ENCODE peak calls at places on chromosomes 7 and 10, in ten cellular contexts. F, Y, U, T, Q, A, D, I, X and L are unnamed samples.

GRCh38 chr7:139968931-139969330 is 93.8 kb downstream of the PARP12 start:
- DNase-seq in F (no peak), Y (no peak), U (no peak), T (no peak), Q (no peak), A (no peak), D (no peak), I (no peak), X (no peak), L (no peak)

GRCh38 chr7:158428131-158428841 is 159.3 kb downstream of the PTPRN2 start:
- DNase-seq in F (no peak), Y (no peak), U (no peak), T (no peak), Q (no peak), A (no peak), D (no peak), I (peak), X (no peak), L (no peak)

GRCh38 chr10:37584643-37585042 is 272.8 kb downstream of the ZNF248 start:
- DNase-seq in F (no peak), Y (no peak), U (no peak), T (peak), Q (no peak), A (no peak), D (no peak), I (no peak), X (no peak), L (no peak)

GRCh38 chr7:41010418-41010817 is 692.5 kb downstream of the INHBA start:
- DNase-seq in F (no peak), Y (no peak), U (no peak), T (no peak), Q (no peak), A (no peak), D (no peak), I (no peak), X (no peak), L (peak)

GRCh38 chr7:82080254-82080924 is 310.5 kb upstream of the HGF start:
- DNase-seq in F (no peak), Y (no peak), U (no peak), T (no peak), Q (no peak), A (no peak), D (no peak), I (no peak), X (no peak), L (no peak)

GRCh38 chr10:115989621-115990020 is 283.4 kb downstream of the GFRA1 start:
- DNase-seq in F (peak), Y (no peak), U (no peak), T (no peak), Q (no peak), A (no peak), D (no peak), I (no peak), X (no peak), L (no peak)

GRCh38 chr7:130721486-130722277 is 12.3 kb downstream of the KLF14 start:
- DNase-seq in F (peak), Y (peak), U (peak), T (peak), Q (peak), A (peak), D (peak), I (peak), X (peak), L (peak)

GRCh38 chr10:3716093-3716492 is 68.9 kb downstream of the KLF6 start:
- DNase-seq in F (no peak), Y (no peak), U (no peak), T (peak), Q (no peak), A (no peak), D (no peak), I (no peak), X (no peak), L (no peak)

GRCh38 chr7:3721422-3721821 is 420.4 kb downstream of the SDK1 start:
- DNase-seq in F (no peak), Y (no peak), U (no peak), T (no peak), Q (no peak), A (no peak), D (no peak), I (no peak), X (no peak), L (no peak)

GRCh38 chr10:74437822-74438221 is 286.8 kb downstream of the ADK start:
- DNase-seq in F (peak), Y (no peak), U (no peak), T (peak), Q (no peak), A (no peak), D (no peak), I (no peak), X (peak), L (no peak)

GRCh38 chr7:100584677-100585510 is 1.0 kb downstream of the LRCH4 start:
- DNase-seq in F (peak), Y (no peak), U (peak), T (peak), Q (no peak), A (peak), D (no peak), I (peak), X (no peak), L (no peak)

GRCh38 chr10:114682532-114682931 is 24.5 kb upstream of the ABLIM1 start:
- DNase-seq in F (no peak), Y (no peak), U (no peak), T (no peak), Q (no peak), A (no peak), D (no peak), I (no peak), X (no peak), L (no peak)

GRCh38 chr10:35384265-35384868 is 48.1 kb downstream of the CCNY start:
- DNase-seq in F (no peak), Y (no peak), U (no peak), T (peak), Q (no peak), A (no peak), D (no peak), I (no peak), X (no peak), L (no peak)

GRCh38 chr10:128245026-128245425 is 118.8 kb upstream of the MKI67 start:
- DNase-seq in F (no peak), Y (no peak), U (no peak), T (no peak), Q (no peak), A (no peak), D (no peak), I (no peak), X (no peak), L (no peak)

GRCh38 chr10:86596266-86596665 is 58.1 kb upstream of the OPN4 start:
- DNase-seq in F (no peak), Y (no peak), U (no peak), T (no peak), Q (no peak), A (no peak), D (no peak), I (no peak), X (no peak), L (no peak)

GRCh38 chr10:71077796-71078453 is 134.4 kb upstream of the UNC5B start:
- DNase-seq in F (no peak), Y (no peak), U (no peak), T (no peak), Q (no peak), A (no peak), D (no peak), I (peak), X (no peak), L (no peak)

GRCh38 chr7:107115762-107116540 is 52.9 kb upstream of the HBP1 start:
- DNase-seq in F (no peak), Y (no peak), U (no peak), T (no peak), Q (no peak), A (no peak), D (no peak), I (no peak), X (no peak), L (no peak)

GRCh38 chr10:99412100-99412499 is 18.3 kb downstream of the GOT1 start:
- DNase-seq in F (no peak), Y (no peak), U (no peak), T (peak), Q (no peak), A (no peak), D (no peak), I (no peak), X (no peak), L (no peak)

GRCh38 chr10:14736600-14737081 is 38.1 kb downstream of the FAM107B start:
- DNase-seq in F (peak), Y (no peak), U (no peak), T (no peak), Q (no peak), A (no peak), D (no peak), I (no peak), X (no peak), L (no peak)

GRCh38 chr10:74924251-74924954 is 98.0 kb downstream of the KAT6B start:
- DNase-seq in F (peak), Y (no peak), U (no peak), T (peak), Q (no peak), A (no peak), D (no peak), I (no peak), X (no peak), L (no peak)

GRCh38 chr7:104137971-104138370 is 69.8 kb downstream of the ORC5 start:
- DNase-seq in F (peak), Y (no peak), U (no peak), T (peak), Q (no peak), A (peak), D (no peak), I (no peak), X (no peak), L (no peak)

GRCh38 chr10:12844796-12845524 is 156.6 kb downstream of the CCDC3 start:
- DNase-seq in F (peak), Y (no peak), U (no peak), T (peak), Q (no peak), A (no peak), D (no peak), I (no peak), X (peak), L (no peak)

GRCh38 chr10:87519582-87519981 is 14.9 kb downstream of the MINPP1 start:
- DNase-seq in F (no peak), Y (no peak), U (no peak), T (no peak), Q (no peak), A (no peak), D (no peak), I (no peak), X (no peak), L (no peak)

GRCh38 chr7:24982917-24983316 is 2.9 kb upstream of the OSBPL3 start:
- DNase-seq in F (no peak), Y (no peak), U (no peak), T (peak), Q (no peak), A (no peak), D (no peak), I (peak), X (no peak), L (no peak)

GRCh38 chr7:39746162-39746782 is 122.9 kb downstream of the RALA start:
- DNase-seq in F (peak), Y (peak), U (peak), T (peak), Q (peak), A (peak), D (peak), I (peak), X (peak), L (no peak)

GRCh38 chr7:1721047-1721687 is 51.1 kb downstream of the ELFN1 start:
- DNase-seq in F (no peak), Y (no peak), U (no peak), T (no peak), Q (no peak), A (no peak), D (no peak), I (no peak), X (no peak), L (no peak)

GRCh38 chr7:14521183-14521582 is 381.4 kb downstream of the DGKB start:
- DNase-seq in F (peak), Y (no peak), U (no peak), T (no peak), Q (no peak), A (no peak), D (no peak), I (no peak), X (no peak), L (no peak)

GRCh38 chr10:62095341-62096071 is 173.1 kb downstream of the RTKN2 start:
- DNase-seq in F (peak), Y (no peak), U (no peak), T (peak), Q (no peak), A (no peak), D (no peak), I (no peak), X (no peak), L (no peak)

GRCh38 chr7:113100091-113100723 is 13.6 kb upstream of the GPR85 start:
- DNase-seq in F (peak), Y (no peak), U (no peak), T (no peak), Q (no peak), A (no peak), D (no peak), I (no peak), X (no peak), L (no peak)

GRCh38 chr7:74475987-74476350 is 22.3 kb downstream of the GTF2IRD1 start:
- DNase-seq in F (no peak), Y (no peak), U (no peak), T (no peak), Q (no peak), A (no peak), D (no peak), I (no peak), X (no peak), L (no peak)

GRCh38 chr10:35700490-35700887 is 58.4 kb upstream of the FZD8 start:
- DNase-seq in F (no peak), Y (no peak), U (no peak), T (no peak), Q (no peak), A (peak), D (no peak), I (no peak), X (no peak), L (no peak)

GRCh38 chr10:28367865-28368541 is 65.1 kb upstream of the MPP7 start:
- DNase-seq in F (no peak), Y (peak), U (peak), T (no peak), Q (no peak), A (no peak), D (no peak), I (peak), X (no peak), L (peak)

GRCh38 chr10:56632537-56632936 is 271.5 kb upstream of the ZWINT start:
- DNase-seq in F (no peak), Y (no peak), U (no peak), T (no peak), Q (no peak), A (no peak), D (no peak), I (no peak), X (no peak), L (no peak)

DNA sequence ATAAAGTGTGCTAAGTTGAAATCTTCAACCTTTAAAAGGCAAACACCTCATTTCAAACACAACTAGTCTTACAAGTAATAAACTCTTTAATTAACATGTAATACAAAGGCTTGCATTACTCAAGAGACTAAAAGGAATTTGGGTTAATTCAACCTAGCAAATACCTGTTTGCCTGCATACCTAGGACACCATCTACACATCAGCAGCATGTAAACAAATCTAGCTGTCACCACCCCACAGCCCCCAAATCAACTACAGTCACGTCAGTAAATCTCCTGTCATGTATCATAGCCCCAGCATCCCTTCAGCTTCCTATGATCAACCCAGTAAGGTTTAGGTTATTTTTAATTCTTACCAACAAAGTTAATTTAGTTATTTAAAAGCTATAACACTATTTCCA is 33.5 kb downstream of the ZNF800 start:
- DNase-seq in F (no peak), Y (no peak), U (no peak), T (no peak), Q (no peak), A (no peak), D (no peak), I (no peak), X (no peak), L (no peak)
- TF ChIP-seq CTCF in F (no peak), Y (no peak), U (no peak), T (no peak), Q (no peak), A (no peak), D (no peak), I (no peak), X (no peak), L (no peak)

GRCh38 chr10:55629792-55630490 is 731.1 kb downstream of the ZWINT start:
- DNase-seq in F (peak), Y (peak), U (no peak), T (peak), Q (no peak), A (peak), D (peak), I (peak), X (peak), L (no peak)
- TF ChIP-seq CTCF in F (peak), Y (peak), U (peak), T (peak), Q (peak), A (peak), D (peak), I (peak), X (peak), L (no peak)

DNA sequence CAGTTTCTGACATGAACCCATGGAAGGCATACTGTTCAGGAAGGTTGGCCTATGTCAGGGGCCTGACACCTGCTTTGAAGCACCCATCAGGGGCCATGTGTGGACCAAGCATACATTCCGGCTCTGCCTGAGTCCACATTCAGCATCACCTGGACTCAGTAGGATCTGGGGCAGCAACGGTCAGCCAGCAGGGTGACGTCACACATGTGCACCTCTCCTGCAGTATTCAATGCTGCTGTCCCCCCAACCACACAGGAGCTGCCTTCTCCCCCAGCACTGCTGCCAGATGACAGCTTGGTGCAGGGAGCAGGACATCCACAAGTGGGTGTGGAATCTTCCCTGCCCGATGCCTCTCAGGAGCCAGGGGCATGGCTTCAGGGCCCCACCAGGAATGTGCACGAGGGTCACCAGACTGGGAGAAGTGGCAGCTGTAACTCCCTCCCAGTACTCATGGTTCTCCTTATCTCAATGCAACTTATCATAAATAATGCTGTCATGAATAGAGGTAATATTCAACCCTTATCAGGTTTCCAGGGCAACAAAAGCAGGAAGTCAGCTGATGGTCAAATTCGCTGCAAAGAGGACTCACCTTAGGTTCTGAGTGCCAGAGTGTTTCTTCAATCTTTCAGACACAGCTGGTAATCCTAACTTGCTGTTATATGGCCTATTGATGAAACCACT is 292.9 kb downstream of the PAXIP1 start:
- DNase-seq in F (no peak), Y (no peak), U (no peak), T (no peak), Q (no peak), A (no peak), D (no peak), I (no peak), X (no peak), L (no peak)
- TF ChIP-seq CTCF in F (no peak), Y (no peak), U (no peak), T (no peak), Q (no peak), A (no peak), D (no peak), I (no peak), X (no peak), L (no peak)

DNA sequence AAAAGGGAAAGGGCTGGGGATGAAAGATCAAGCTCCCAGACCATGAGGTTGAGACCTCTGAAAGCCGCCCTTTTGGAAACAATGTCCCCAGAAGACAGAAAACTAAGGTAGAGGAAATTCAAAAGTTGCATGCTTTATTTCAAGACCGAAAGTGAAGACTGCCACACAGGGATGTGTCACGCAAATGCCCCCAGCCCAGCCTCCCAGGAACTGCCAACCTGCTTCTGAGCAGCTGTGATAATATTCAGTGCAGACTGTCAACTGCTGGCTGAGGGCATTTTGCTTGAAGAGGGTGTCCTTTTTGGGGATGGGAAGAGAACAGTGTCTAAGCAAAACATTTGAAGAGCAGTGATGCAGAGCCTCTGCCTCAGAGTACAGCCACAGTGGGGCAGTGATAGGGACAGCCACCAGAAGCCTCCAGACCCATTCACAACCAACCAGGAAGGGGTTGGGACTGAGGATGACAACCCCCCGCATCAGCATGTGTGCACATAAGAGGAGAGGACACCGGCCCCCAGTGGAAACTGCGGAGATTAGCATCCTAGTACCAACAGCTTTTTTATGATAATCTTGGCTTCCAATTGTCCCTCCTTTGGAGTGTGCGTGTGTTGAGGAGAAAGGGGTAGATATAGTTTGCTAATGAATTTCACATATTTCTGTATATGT is 34.7 kb upstream of the NFE2L3 start:
- DNase-seq in F (no peak), Y (no peak), U (no peak), T (no peak), Q (no peak), A (peak), D (no peak), I (peak), X (no peak), L (no peak)
- TF ChIP-seq CTCF in F (no peak), Y (no peak), U (no peak), T (no peak), Q (no peak), A (peak), D (no peak), I (peak), X (no peak), L (no peak)

GRCh38 chr7:154571772-154572171 is 431.2 kb downstream of the PAXIP1 start:
- DNase-seq in F (no peak), Y (no peak), U (no peak), T (no peak), Q (no peak), A (no peak), D (no peak), I (no peak), X (no peak), L (no peak)

GRCh38 chr7:154569916-154570315 is 433.0 kb downstream of the PAXIP1 start:
- DNase-seq in F (no peak), Y (no peak), U (no peak), T (no peak), Q (no peak), A (no peak), D (no peak), I (no peak), X (no peak), L (no peak)

GRCh38 chr7:154564676-154565075 is 438.2 kb downstream of the PAXIP1 start:
- DNase-seq in F (no peak), Y (no peak), U (no peak), T (no peak), Q (no peak), A (no peak), D (no peak), I (no peak), X (no peak), L (no peak)

GRCh38 chr7:154568346-154568745 is 434.6 kb downstream of the PAXIP1 start:
- DNase-seq in F (no peak), Y (no peak), U (no peak), T (no peak), Q (no peak), A (no peak), D (no peak), I (no peak), X (no peak), L (no peak)

GRCh38 chr7:154566877-154567276 is 436.0 kb downstream of the PAXIP1 start:
- DNase-seq in F (no peak), Y (no peak), U (no peak), T (no peak), Q (no peak), A (no peak), D (no peak), I (no peak), X (no peak), L (no peak)
- TF ChIP-seq CTCF in F (no peak), Y (peak), U (no peak), T (peak), Q (no peak), A (peak), D (peak), I (peak), X (peak), L (no peak)

GRCh38 chr7:115910541-115911164 is 119.9 kb downstream of the TFEC start:
- DNase-seq in F (peak), Y (no peak), U (no peak), T (peak), Q (no peak), A (no peak), D (no peak), I (no peak), X (no peak), L (no peak)
- TF ChIP-seq CTCF in F (peak), Y (peak), U (peak), T (peak), Q (peak), A (peak), D (peak), I (peak), X (peak), L (peak)

GRCh38 chr7:149625339-149625946 is 127.8 kb upstream of the ZNF746 start:
- DNase-seq in F (peak), Y (peak), U (peak), T (peak), Q (peak), A (peak), D (peak), I (peak), X (peak), L (no peak)
- TF ChIP-seq CTCF in F (peak), Y (peak), U (peak), T (peak), Q (peak), A (peak), D (peak), I (peak), X (peak), L (peak)